ENCODE peak calls at places on chromosomes 7 and 10, in five cellular contexts. T is AG10803, C is GM06990, J is NB4, Z is body of pancreas. L is an unnamed sample.

GRCh38 chr7:28640026-28640425 is 227.7 kb downstream of the CREB5 start:
- DNase-seq in Z (no peak), C (no peak), T (no peak), J (no peak), L (no peak)

GRCh38 chr7:149284343-149284742 is 22.3 kb downstream of the ZNF783 start:
- DNase-seq in C (no peak), Z (no peak), J (no peak), T (no peak), L (no peak)

GRCh38 chr10:132447446-132448247 is 50.6 kb downstream of the PWWP2B start:
- DNase-seq in Z (peak), T (peak), J (peak), C (peak), L (no peak)

GRCh38 chr10:14325325-14325955 is 5.3 kb downstream of the FRMD4A start:
- DNase-seq in J (peak), Z (peak), C (peak), T (no peak), L (peak)

GRCh38 chr10:121316432-121316831 is 281.8 kb downstream of the FGFR2 start:
- DNase-seq in T (no peak), Z (no peak), J (no peak), C (no peak), L (no peak)

GRCh38 chr7:171912-172515 is 20.4 kb upstream of the FAM20C start:
- DNase-seq in C (no peak), Z (no peak), T (no peak), J (no peak), L (no peak)

GRCh38 chr7:40220421-40220911 is 85.7 kb downstream of the SUGCT start:
- DNase-seq in T (peak), Z (no peak), J (no peak), C (no peak), L (no peak)

GRCh38 chr10:76555271-76555670 is 1082.3 kb downstream of the KCNMA1 start:
- DNase-seq in Z (no peak), C (no peak), J (no peak), T (no peak), L (no peak)

GRCh38 chr10:51462076-51462779 is 237.2 kb downstream of the CSTF2T start:
- DNase-seq in Z (no peak), J (no peak), C (no peak), T (peak), L (no peak)

GRCh38 chr7:129785457-129786178 is 167.1 kb downstream of the UBE2H start:
- DNase-seq in Z (no peak), T (no peak), C (peak), J (peak), L (no peak)

GRCh38 chr10:34731885-34732701 is 83.0 kb downstream of the PARD3 start:
- DNase-seq in C (no peak), Z (peak), T (peak), J (no peak), L (no peak)

GRCh38 chr10:114285961-114286441 is 46.9 kb downstream of the VWA2 start:
- DNase-seq in J (no peak), Z (no peak), C (no peak), T (no peak), L (no peak)

GRCh38 chr10:114289096-114289436 is 50.0 kb downstream of the VWA2 start:
- DNase-seq in Z (no peak), J (no peak), C (no peak), T (no peak), L (no peak)

GRCh38 chr10:114284346-114285071 is 45.5 kb downstream of the VWA2 start:
- DNase-seq in T (no peak), C (no peak), Z (no peak), J (no peak), L (no peak)

GRCh38 chr10:114288424-114289095 is 49.5 kb downstream of the VWA2 start:
- DNase-seq in T (no peak), Z (no peak), J (no peak), C (no peak), L (no peak)

DNA sequence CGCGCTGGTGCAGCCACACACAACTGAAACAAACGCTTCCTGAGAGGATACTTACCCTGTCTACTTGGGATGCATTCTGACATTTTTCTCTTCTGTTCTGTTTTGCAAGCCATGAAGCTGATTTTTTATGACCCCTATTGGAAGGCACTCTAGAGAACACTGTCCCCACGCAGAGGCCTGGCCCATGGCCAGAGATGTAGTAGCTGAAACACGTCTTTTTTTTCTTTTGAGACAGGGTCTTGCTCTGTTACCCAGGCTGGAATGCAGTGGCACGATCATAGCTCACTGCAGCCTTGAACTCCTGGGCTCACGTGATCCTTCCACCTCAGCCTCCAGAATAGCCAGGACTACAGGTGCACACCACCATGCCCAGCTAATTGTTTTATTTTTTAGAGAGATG is 47.9 kb downstream of the VWA2 start:
- DNase-seq in J (no peak), C (no peak), Z (no peak), T (no peak), L (no peak)
- TF ChIP-seq CTCF in J (no peak), C (no peak), Z (no peak), T (no peak), L (no peak)

DNA sequence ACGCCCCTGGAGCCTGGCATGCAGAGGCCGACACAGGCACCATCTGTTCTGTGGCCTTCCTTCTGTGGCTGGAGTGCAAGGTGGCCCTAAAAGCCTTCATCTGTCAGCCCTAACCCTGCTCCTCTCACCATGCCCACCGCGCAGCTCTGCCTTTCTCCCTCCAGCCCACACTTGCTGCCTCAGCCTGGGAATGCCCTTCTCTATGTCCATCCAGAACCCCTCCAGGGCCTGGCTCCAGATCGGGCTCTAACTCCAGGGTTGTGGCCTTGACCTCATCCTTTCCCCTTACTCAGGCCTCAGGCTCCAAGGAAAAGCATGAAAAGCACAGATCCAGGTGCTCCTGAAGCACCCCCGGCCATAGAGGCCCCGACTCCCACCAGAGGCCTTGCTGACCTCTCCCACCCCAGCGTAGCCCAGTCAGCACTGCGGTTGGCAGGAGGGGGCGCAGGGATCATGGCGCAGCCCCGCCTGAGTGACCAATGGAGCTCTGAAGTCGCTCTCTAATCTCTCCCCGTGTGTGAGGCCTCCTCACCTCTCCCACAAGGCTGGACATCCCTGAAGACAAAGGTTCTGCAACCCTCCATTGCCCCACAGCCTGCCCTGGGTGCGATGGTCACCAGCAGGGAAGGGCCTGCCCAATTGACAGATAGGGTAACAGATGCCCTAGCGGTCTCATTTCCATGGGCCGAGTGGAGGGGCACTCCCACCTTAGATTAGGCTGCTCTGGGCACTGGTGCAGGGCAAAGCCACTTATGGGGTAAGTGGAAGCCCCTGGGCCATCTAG is 9.2 kb downstream of the ZCCHC24 start:
- DNase-seq in T (no peak), J (no peak), Z (no peak), C (no peak), L (no peak)
- H3K4me3 ChIP-seq in T (no peak), J (no peak), Z (no peak), C (no peak), L (no peak)

GRCh38 chr7:121605297-121605640 is 209.2 kb upstream of the FAM3C start:
- DNase-seq in T (no peak), C (no peak), J (no peak), Z (no peak), L (no peak)
- TF ChIP-seq CTCF in T (peak), C (peak), J (no peak), Z (peak), L (no peak)

DNA sequence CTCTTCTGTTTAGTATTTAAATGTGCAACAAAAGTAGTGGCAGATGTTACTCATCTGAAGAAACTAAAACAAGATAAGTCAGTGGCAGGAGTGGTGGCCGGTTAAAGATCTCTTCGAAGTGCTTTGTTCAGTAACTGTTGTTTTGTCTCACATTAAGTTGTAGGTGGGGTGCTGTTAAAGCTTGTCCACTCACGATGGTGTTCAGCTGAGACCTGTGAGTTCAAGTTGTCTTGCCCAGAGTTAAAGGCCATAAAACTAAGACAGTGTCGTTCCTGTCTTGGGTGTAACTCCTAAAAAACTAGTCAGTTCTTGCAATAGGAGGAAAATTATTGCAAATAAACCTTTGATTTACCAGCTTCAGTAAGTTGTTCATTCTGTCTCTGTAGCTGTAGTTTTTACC is 874 bp upstream of the FOXP2 start:
- DNase-seq in C (no peak), Z (no peak), T (no peak), J (no peak), L (no peak)
- H3K4me3 ChIP-seq in C (no peak), Z (no peak), T (no peak), J (no peak), L (no peak)